ENCODE peak calls at places on chromosomes 12 and 14, in six cellular contexts. L is GM12892, S is HepG2, C is SK-N-SH, M is K562, E is GM12891. V is an unnamed sample.

GRCh38 chr12:12720637-12721250 is 3.6 kb downstream of the CDKN1B start:
- DNase-seq in L (no peak), S (no peak), C (no peak), M (peak), E (no peak), V (no peak)

GRCh38 chr12:77231548-77231947 is 166.2 kb upstream of the E2F7 start:
- DNase-seq in L (no peak), S (no peak), C (peak), M (no peak), E (no peak), V (no peak)

GRCh38 chr12:13223176-13223806 is 26.8 kb downstream of the EMP1 start:
- DNase-seq in L (no peak), S (peak), C (no peak), M (no peak), E (no peak), V (no peak)

GRCh38 chr14:77867476-77867875 is 67.6 kb downstream of the ADCK1 start:
- DNase-seq in L (no peak), S (no peak), C (peak), M (no peak), E (no peak), V (no peak)

GRCh38 chr14:103561381-103562134 is 899 bp downstream of the BAG5 start:
- DNase-seq in L (peak), S (peak), C (peak), M (peak), E (peak), V (no peak)

GRCh38 chr14:76919811-76920571 is 93.8 kb downstream of the LRRC74A start:
- DNase-seq in L (no peak), S (peak), C (peak), M (no peak), E (no peak), V (no peak)

GRCh38 chr14:68552597-68552996 is 240.3 kb downstream of the ZFP36L1 start:
- DNase-seq in L (no peak), S (no peak), C (no peak), M (no peak), E (no peak), V (no peak)

GRCh38 chr12:48105321-48105866 is 485 bp downstream of the SENP1 start:
- DNase-seq in L (peak), S (no peak), C (no peak), M (no peak), E (peak), V (peak)

GRCh38 chr12:52268212-52268611 is 6.2 kb upstream of the KRT86 start:
- DNase-seq in L (no peak), S (no peak), C (no peak), M (no peak), E (no peak), V (no peak)

GRCh38 chr12:91817512-91817911 is 328.1 kb downstream of the BTG1 start:
- DNase-seq in L (no peak), S (no peak), C (no peak), M (no peak), E (no peak), V (no peak)
- TF ChIP-seq TAF1 in L (no peak), S (no peak), C (no peak), M (no peak), E (no peak), V (no peak)

GRCh38 chr12:113647048-113647447 is 175.4 kb upstream of the LHX5 start:
- DNase-seq in L (no peak), S (peak), C (peak), M (peak), E (no peak), V (no peak)
- TF ChIP-seq TAF1 in L (no peak), S (no peak), C (no peak), M (no peak), E (no peak), V (no peak)

GRCh38 chr12:55816876-55817351 is 610 bp downstream of the SARNP start:
- DNase-seq in L (no peak), S (no peak), C (peak), M (peak), E (no peak), V (no peak)
- TF ChIP-seq TAF1 in L (no peak), S (no peak), C (no peak), M (no peak), E (no peak), V (no peak)

GRCh38 chr12:10126401-10126800 is 3.6 kb downstream of the CLEC7A start:
- DNase-seq in L (no peak), S (no peak), C (no peak), M (no peak), E (no peak), V (no peak)
- TF ChIP-seq TAF1 in L (no peak), S (no peak), C (no peak), M (no peak), E (no peak), V (no peak)

DNA sequence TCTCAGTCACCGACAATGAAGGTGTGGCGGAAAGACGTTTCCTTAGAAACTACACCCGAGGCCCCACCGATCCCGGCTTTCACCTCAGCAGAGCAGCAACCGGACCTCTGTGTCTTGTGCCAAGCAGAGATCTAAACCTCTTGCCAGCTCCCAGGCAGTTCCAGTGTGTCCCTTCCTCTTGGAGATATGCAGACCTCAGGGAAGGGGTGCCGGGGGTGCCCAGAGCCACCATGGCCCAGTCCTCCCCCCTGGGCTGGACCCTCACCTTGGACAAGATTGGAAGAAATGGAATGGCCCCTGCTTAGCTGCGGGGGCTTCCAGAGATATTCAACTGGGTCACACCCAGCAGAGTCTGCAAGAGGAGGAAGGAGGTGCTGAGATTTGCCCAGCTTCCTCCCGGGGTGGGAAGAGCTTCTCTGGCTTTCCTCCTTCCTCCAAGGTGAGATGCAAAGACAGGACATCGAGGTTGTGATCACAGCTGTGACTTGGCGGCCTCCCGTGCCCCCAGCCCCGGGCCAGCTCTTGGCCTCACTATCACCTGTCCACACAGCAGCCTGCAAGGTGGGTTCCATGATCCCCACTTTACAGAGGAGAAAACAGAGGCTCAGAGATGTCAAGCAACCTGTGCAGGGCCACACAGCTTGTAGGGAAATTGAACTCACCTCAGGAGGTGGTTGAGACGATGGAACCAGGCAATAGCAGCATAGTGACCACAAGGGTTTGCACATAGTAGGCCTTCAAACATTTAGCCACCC is 281.7 kb upstream of the RTL1 start:
- DNase-seq in L (no peak), S (no peak), C (peak), M (no peak), E (no peak), V (no peak)
- TF ChIP-seq TAF1 in L (no peak), S (no peak), C (no peak), M (no peak), E (no peak), V (no peak)

DNA sequence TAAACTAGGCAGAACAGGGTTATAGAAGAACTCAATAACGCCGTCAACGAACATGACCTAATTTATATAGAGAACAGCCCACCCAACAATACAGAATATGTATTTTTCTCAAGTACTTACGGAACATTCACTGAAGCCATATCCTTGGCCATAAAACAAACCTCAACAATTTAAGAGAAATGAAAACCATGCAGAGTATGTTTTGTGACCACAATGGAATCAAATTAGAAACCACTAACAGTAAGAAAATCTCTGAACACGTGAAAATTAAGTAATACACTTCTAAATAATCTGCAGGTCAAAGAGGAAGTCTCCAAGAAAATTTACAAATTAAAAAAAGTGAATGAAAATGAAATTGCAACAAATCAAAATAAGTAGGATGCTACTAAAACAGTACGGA is 9.4 kb downstream of the SART3 start:
- DNase-seq in L (no peak), S (no peak), C (no peak), M (no peak), E (no peak), V (no peak)
- TF ChIP-seq TAF1 in L (no peak), S (no peak), C (no peak), M (no peak), E (no peak), V (no peak)

V was measured in GM12878.